ENCODE peak calls at places on chromosomes 2 and 18, in four cellular contexts. E, F, B and K are unnamed samples.

GRCh38 chr18:49052891-49053644 is 102.3 kb upstream of the SMAD7 start:
- DNase-seq in E (peak; percentile 43), F (peak; percentile 92), B (peak; percentile 99), K (peak; percentile 83)

GRCh38 chr2:226712941-226713340 is 86.7 kb downstream of the IRS1 start:
- DNase-seq in B (no peak), E (no peak), F (no peak), K (no peak)

GRCh38 chr2:221999702-222000101 is 299.1 kb downstream of the PAX3 start:
- DNase-seq in E (no peak), B (peak; percentile 77), F (peak; percentile 9), K (peak; percentile 32)

GRCh38 chr2:66414896-66415295 is 20.0 kb upstream of the MEIS1 start:
- DNase-seq in E (no peak), F (no peak), B (no peak), K (no peak)

GRCh38 chr2:124049136-124049535 is 24.0 kb downstream of the CNTNAP5 start:
- DNase-seq in F (no peak), B (no peak), E (no peak), K (no peak)

GRCh38 chr2:63983986-63984605 is 35.1 kb downstream of the VPS54 start:
- DNase-seq in B (no peak), F (no peak), E (no peak), K (no peak)

GRCh38 chr2:102050854-102051391 is 59.2 kb downstream of the IL1R2 start:
- DNase-seq in F (no peak), E (no peak), B (peak; percentile 83), K (peak; percentile 90)

GRCh38 chr18:66759017-66759416 is 155.1 kb upstream of the CDH19 start:
- DNase-seq in B (no peak), E (no peak), F (no peak), K (no peak)

GRCh38 chr2:229835601-229836283 is 86.1 kb downstream of the TRIP12 start:
- DNase-seq in F (peak; percentile 19), B (no peak), E (peak; percentile 25), K (peak; percentile 20)

GRCh38 chr2:1294882-1295281 is 118.4 kb upstream of the TPO start:
- DNase-seq in E (no peak), F (no peak), B (no peak), K (no peak)

GRCh38 chr2:170086751-170087150 is 91.2 kb upstream of the MYO3B start:
- DNase-seq in F (no peak), E (no peak), B (no peak), K (no peak)

GRCh38 chr2:170377469-170378207 is 199.7 kb downstream of the MYO3B start:
- DNase-seq in F (no peak), E (no peak), B (no peak), K (no peak)

GRCh38 chr2:198715304-198715703 is 742.4 kb downstream of the SATB2 start:
- DNase-seq in B (no peak), F (no peak), E (no peak), K (no peak)

GRCh38 chr2:51387235-51387634 is 355.3 kb upstream of the NRXN1 start:
- DNase-seq in B (peak; percentile 72), F (peak; percentile 81), E (no peak), K (peak; percentile 69)

GRCh38 chr2:169815849-169816248 is 8.9 kb downstream of the METTL5 start:
- DNase-seq in B (peak; percentile 86), F (peak; percentile 67), E (no peak), K (peak; percentile 76)

GRCh38 chr18:31469629-31470028 is 22.1 kb downstream of the DSG3 start:
- DNase-seq in F (no peak), E (no peak), B (no peak), K (no peak)

GRCh38 chr2:110886806-110887573 is 154.6 kb downstream of the ACOXL start:
- DNase-seq in E (no peak), B (no peak), F (no peak), K (no peak)

GRCh38 chr2:189046275-189046674 is 72.1 kb downstream of the COL3A1 start:
- DNase-seq in E (no peak), F (no peak), B (no peak), K (no peak)

GRCh38 chr2:189047469-189047868 is 73.3 kb downstream of the COL3A1 start:
- DNase-seq in E (no peak), B (no peak), F (no peak), K (no peak)

GRCh38 chr2:189049709-189050108 is 75.5 kb downstream of the COL3A1 start:
- DNase-seq in B (no peak), F (peak; percentile 12), E (no peak), K (no peak)

GRCh38 chr2:189048189-189048588 is 74.0 kb downstream of the COL3A1 start:
- DNase-seq in E (no peak), B (no peak), F (no peak), K (no peak)

GRCh38 chr2:189045836-189046235 is 71.7 kb downstream of the COL3A1 start:
- DNase-seq in B (no peak), F (no peak), E (no peak), K (no peak)
- H3K4me3 ChIP-seq in B (no peak overlapping the region), F (no peak overlapping the region), E (no peak overlapping the region), K (no peak overlapping the region)

GRCh38 chr2:109324859-109325258 is 195.9 kb downstream of the SH3RF3 start:
- DNase-seq in E (no peak), B (peak; percentile 89), F (peak; percentile 96), K (peak; percentile 98)
- H3K4me3 ChIP-seq in E (no peak overlapping the region), B (no peak overlapping the region), F (no peak overlapping the region), K (no peak overlapping the region)

GRCh38 chr2:18297536-18298058 is 262.9 kb downstream of the RDH14 start:
- DNase-seq in F (no peak), B (no peak), E (no peak), K (no peak)

GRCh38 chr2:18304849-18305248 is 255.6 kb downstream of the RDH14 start:
- DNase-seq in F (no peak), B (no peak), E (no peak), K (no peak)

GRCh38 chr2:18301421-18302139 is 258.9 kb downstream of the RDH14 start:
- DNase-seq in E (no peak), B (no peak), F (no peak), K (peak; percentile 21)

DNA sequence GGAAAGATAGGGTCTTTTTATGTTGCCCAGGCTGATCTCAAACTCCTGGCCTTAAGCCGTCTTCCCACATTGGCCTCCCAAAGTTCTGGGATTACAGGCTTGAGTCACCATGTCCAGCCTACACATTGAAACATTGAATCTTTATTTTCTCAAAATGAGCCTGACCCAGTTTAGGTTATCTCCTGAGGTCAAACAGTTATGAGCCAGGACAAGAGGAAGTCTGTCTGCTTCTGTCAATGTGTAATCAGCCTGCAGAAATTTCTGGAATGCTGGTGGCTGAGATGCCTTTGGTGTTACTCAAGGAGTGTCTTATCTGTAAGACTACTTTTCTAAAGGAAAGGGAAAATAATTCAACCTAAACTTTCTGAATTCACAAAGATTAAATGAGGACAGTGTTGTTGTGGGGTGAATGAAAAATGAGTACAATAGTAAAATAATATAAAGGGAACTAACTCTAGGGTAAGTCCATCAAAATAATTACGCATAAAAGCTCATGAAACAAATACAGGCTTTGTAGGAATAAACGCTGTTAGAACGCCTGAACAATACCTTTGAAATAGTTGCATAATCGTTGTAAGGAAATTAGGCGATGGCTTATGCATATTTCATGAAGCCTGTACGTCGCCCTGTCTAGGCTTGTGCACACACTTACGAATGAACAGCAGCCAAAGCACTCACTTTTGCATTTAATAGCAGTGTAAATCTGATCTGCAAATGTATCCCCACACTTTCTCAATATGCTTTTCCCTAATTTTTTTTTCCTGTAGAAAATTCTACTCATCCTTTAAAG is 260.8 kb downstream of the RDH14 start:
- DNase-seq in E (no peak), F (peak; percentile 84), B (peak; percentile 98), K (peak; percentile 49)
- H3K4me3 ChIP-seq in E (no peak overlapping the region), F (peak overlapping the region; percentile 6), B (no peak overlapping the region), K (no peak overlapping the region)

GRCh38 chr18:3466051-3466450 is 16.1 kb downstream of the TGIF1 start:
- DNase-seq in B (peak; percentile 86), E (no peak), F (no peak), K (no peak)
- H3K4me3 ChIP-seq in B (no peak overlapping the region), E (no peak overlapping the region), F (no peak overlapping the region), K (no peak overlapping the region)

GRCh38 chr18:58194028-58194427 is 150.0 kb downstream of the NEDD4L start:
- DNase-seq in E (no peak), B (no peak), F (no peak), K (no peak)

GRCh38 chr18:58192519-58192918 is 148.5 kb downstream of the NEDD4L start:
- DNase-seq in B (no peak), E (no peak), F (no peak), K (no peak)

GRCh38 chr18:58196164-58196563 is 152.1 kb downstream of the NEDD4L start:
- DNase-seq in B (no peak), E (no peak), F (no peak), K (no peak)

GRCh38 chr18:58196881-58197872 is 153.2 kb downstream of the NEDD4L start:
- DNase-seq in F (no peak), B (no peak), E (no peak), K (no peak)

DNA sequence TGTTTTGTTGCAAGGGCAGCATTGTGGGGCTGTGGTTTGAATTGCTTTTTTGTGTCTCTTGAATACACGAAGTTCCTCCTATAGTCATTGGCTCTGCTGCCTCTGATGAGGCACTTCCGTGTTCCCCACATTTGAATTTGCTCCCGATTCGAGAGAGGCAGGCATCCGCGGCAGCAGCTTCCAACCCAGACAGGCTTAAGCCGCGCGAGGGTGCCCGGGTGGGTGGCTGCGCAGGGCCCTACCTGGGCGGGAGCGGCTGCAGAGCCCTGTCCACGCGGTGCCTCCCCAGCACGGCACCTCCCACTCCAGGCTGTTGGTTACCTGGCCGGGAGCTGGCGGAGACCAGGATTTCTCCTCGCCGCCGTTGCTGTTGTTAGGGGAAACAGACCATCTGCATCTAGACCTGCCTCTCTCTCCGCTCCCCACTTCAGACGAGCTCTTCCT is 151.3 kb downstream of the NEDD4L start:
- DNase-seq in F (no peak), E (no peak), B (no peak), K (no peak)
- H3K4me3 ChIP-seq in F (peak overlapping the region; percentile 46), E (peak overlapping the region; percentile 48), B (peak overlapping the region; percentile 50), K (peak overlapping the region; percentile 34)

GRCh38 chr2:36368438-36368837 is 12.9 kb downstream of the CRIM1 start:
- DNase-seq in B (no peak), F (no peak), E (no peak), K (no peak)
- H3K4me3 ChIP-seq in B (no peak overlapping the region), F (no peak overlapping the region), E (no peak overlapping the region), K (no peak overlapping the region)

GRCh38 chr2:163778045-163778753 is 42.4 kb upstream of the FIGN start:
- DNase-seq in F (peak; percentile 90), B (peak; percentile 84), E (no peak), K (peak; percentile 59)
- H3K4me3 ChIP-seq in F (no peak overlapping the region), B (no peak overlapping the region), E (no peak overlapping the region), K (no peak overlapping the region)

GRCh38 chr2:12127639-12128038 is 381.2 kb downstream of the LPIN1 start:
- DNase-seq in F (no peak), B (no peak), E (no peak), K (no peak)
- H3K4me3 ChIP-seq in F (no peak overlapping the region), B (no peak overlapping the region), E (peak overlapping the region; percentile 34), K (no peak overlapping the region)

GRCh38 chr2:55618025-55618648 is 715 bp upstream of the PPP4R3B start:
- DNase-seq in F (no peak), E (no peak), B (peak; percentile 20), K (no peak)
- H3K4me3 ChIP-seq in F (peak overlapping the region; percentile 72), E (peak overlapping the region; percentile 85), B (peak overlapping the region; percentile 93), K (peak overlapping the region; percentile 88)